ENCODE peak calls at places on chromosomes 2 and 18, in six cellular contexts. S is NCI-H1105, L is progenitor cell of endocrine pancreas, A is H1, V is A549, E is HTR-8/SVneo. W is an unnamed sample.

GRCh38 chr18:39057423-39058057 is 1491.9 kb upstream of the CELF4 start:
- DNase-seq in V (no peak), A (no peak), S (no peak), E (peak), L (no peak), W (no peak)

GRCh38 chr2:234203135-234203984 is 152.9 kb downstream of the SPP2 start:
- DNase-seq in S (no peak), E (peak), A (no peak), L (no peak), V (peak), W (peak)

GRCh38 chr2:54558188-54558975 is 102.3 kb downstream of the SPTBN1 start:
- DNase-seq in L (peak), V (peak), S (peak), E (peak), A (peak), W (peak)

GRCh38 chr2:197239434-197239833 is 71.1 kb downstream of the ANKRD44 start:
- DNase-seq in A (no peak), E (no peak), V (no peak), S (no peak), L (no peak), W (no peak)

GRCh38 chr18:47184419-47185050 is 8.4 kb upstream of the IER3IP1 start:
- DNase-seq in S (no peak), E (no peak), V (peak), L (no peak), A (no peak), W (no peak)

GRCh38 chr2:109265369-109265768 is 136.4 kb downstream of the SH3RF3 start:
- DNase-seq in S (no peak), A (no peak), E (no peak), L (no peak), V (no peak), W (no peak)

GRCh38 chr2:127379712-127380355 is 7.9 kb downstream of the MAP3K2 start:
- DNase-seq in S (no peak), L (no peak), V (no peak), A (no peak), E (no peak), W (no peak)

GRCh38 chr2:239299218-239299939 is 101.4 kb downstream of the HDAC4 start:
- DNase-seq in L (no peak), S (no peak), V (no peak), E (no peak), A (no peak), W (no peak)

GRCh38 chr2:133711226-133711625 is 143.0 kb upstream of the NCKAP5 start:
- DNase-seq in L (no peak), E (no peak), V (no peak), A (no peak), S (no peak), W (no peak)

GRCh38 chr2:227230151-227230550 is 65.7 kb downstream of the COL4A3 start:
- DNase-seq in E (no peak), V (no peak), S (no peak), L (no peak), A (no peak), W (no peak)

GRCh38 chr2:114044985-114045384 is 155.1 kb downstream of the ACTR3 start:
- DNase-seq in L (no peak), E (no peak), A (no peak), S (no peak), V (no peak), W (no peak)

GRCh38 chr2:28252308-28252707 is 140.3 kb upstream of the FOSL2 start:
- DNase-seq in S (no peak), V (no peak), L (no peak), E (no peak), A (no peak), W (no peak)

GRCh38 chr2:31365834-31366505 is 48.6 kb downstream of the XDH start:
- DNase-seq in V (no peak), A (no peak), L (no peak), S (no peak), E (no peak), W (no peak)

GRCh38 chr2:219542931-219543595 is 546 bp downstream of the CHPF start:
- DNase-seq in L (no peak), S (no peak), E (no peak), A (no peak), V (no peak), W (no peak)

W was measured in SW 1271.